ENCODE peak calls at places on chromosome 1, in four cellular contexts. B is transverse colon, L is K562, J is stomach. N is an unnamed sample.
A peak's percentile ranks its signal among the peaks of the same experiment; 100 is the strongest.

GRCh38 chr1:246219508-246220030 is 287.5 kb downstream of the SMYD3 start:
- DNase-seq in B (no peak), L (no peak), J (no peak), N (no peak)

GRCh38 chr1:169043823-169044222 is 62.7 kb upstream of the ATP1B1 start:
- DNase-seq in B (no peak), L (no peak), J (no peak), N (no peak)

GRCh38 chr1:242427519-242427918 is 97.0 kb downstream of the PLD5 start:
- DNase-seq in B (no peak), L (no peak), J (no peak), N (no peak)

GRCh38 chr1:181036107-181036843 is 2.5 kb downstream of the MR1 start:
- DNase-seq in B (no peak), L (no peak), J (no peak), N (no peak)

GRCh38 chr1:1253972-1254666 is 7.6 kb upstream of the C1QTNF12 start:
- DNase-seq in B (no peak), L (no peak), J (no peak), N (no peak)

GRCh38 chr1:118201524-118201923 is 16.5 kb upstream of the SPAG17 start:
- DNase-seq in B (no peak), L (no peak), J (no peak), N (no peak)

GRCh38 chr1:31576201-31576669 is at the start of gene TINAGL1:
- DNase-seq in B (peak; percentile 94), L (peak; percentile 82), J (peak; percentile 91), N (no peak)

GRCh38 chr1:104132386-104132973 is 382.8 kb downstream of the AMY1C start:
- DNase-seq in B (no peak), L (no peak), J (no peak), N (no peak)

GRCh38 chr1:39387452-39387851 is 104.0 kb upstream of the BMP8A start:
- DNase-seq in B (no peak), L (peak; percentile 51), J (no peak), N (no peak)

GRCh38 chr1:234533975-234534876 is 55.2 kb upstream of the TARBP1 start:
- DNase-seq in B (peak; percentile 80), L (no peak), J (peak; percentile 85), N (peak; percentile 98)

GRCh38 chr1:234535208-234535607 is 56.2 kb upstream of the TARBP1 start:
- DNase-seq in B (no peak), L (no peak), J (no peak), N (no peak)

GRCh38 chr1:234532511-234532922 is 53.5 kb upstream of the TARBP1 start:
- DNase-seq in B (peak; percentile 46), L (no peak), J (peak; percentile 63), N (no peak)

GRCh38 chr1:234531181-234532132 is 52.5 kb upstream of the TARBP1 start:
- DNase-seq in B (peak; percentile 44), L (no peak), J (peak; percentile 62), N (peak; percentile 89)

DNA sequence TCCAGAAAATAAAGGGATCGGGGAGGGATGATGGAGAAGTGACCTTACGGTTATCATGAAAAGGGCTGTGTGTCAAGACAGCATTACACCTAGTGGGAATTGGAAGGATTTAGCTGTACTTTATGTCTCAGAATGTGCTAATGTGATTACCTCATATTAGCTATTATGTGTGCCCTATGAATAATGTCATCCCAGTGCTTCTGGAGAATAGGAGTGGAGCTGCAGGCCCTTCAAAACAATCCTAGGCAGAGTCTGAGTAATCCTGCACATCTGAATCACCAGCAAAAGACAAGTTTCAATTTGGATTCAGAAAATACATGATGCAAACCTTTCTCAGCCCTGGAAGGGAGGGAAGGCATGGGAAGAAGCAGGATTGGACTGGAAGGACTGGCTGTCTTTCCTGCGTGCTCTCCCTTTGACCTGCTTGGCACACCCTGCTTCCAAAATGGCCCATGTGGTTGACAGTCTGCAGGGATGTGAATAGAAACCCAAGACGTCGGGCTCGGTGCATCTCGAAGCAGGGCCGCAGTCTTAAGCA is 54.1 kb upstream of the TARBP1 start:
- DNase-seq in B (peak; percentile 47), L (no peak), J (no peak), N (peak; percentile 84)
- TF ChIP-seq EP300 in B (no peak), L (no peak), J (no peak), N (no peak)

GRCh38 chr1:99546432-99547416 is 99.2 kb upstream of the PALMD start:
- DNase-seq in B (no peak), L (no peak), J (no peak), N (no peak)
- TF ChIP-seq CTCF in B (no peak), L (no peak), J (no peak), N (no peak)

GRCh38 chr1:97412155-97412554 is 508.7 kb downstream of the DPYD start:
- DNase-seq in B (no peak), L (no peak), J (no peak), N (no peak)
- TF ChIP-seq EP300 in B (no peak), L (no peak), J (no peak), N (no peak)

GRCh38 chr1:3405974-3406867 is 48.2 kb upstream of the ARHGEF16 start:
- DNase-seq in B (no peak), L (no peak), J (no peak), N (no peak)

GRCh38 chr1:3404301-3404700 is 50.2 kb upstream of the ARHGEF16 start:
- DNase-seq in B (no peak), L (no peak), J (no peak), N (no peak)

GRCh38 chr1:3403388-3404179 is 50.9 kb upstream of the ARHGEF16 start:
- DNase-seq in B (no peak), L (no peak), J (no peak), N (no peak)

GRCh38 chr1:3405491-3405890 is 49.0 kb upstream of the ARHGEF16 start:
- DNase-seq in B (no peak), L (no peak), J (no peak), N (no peak)

DNA sequence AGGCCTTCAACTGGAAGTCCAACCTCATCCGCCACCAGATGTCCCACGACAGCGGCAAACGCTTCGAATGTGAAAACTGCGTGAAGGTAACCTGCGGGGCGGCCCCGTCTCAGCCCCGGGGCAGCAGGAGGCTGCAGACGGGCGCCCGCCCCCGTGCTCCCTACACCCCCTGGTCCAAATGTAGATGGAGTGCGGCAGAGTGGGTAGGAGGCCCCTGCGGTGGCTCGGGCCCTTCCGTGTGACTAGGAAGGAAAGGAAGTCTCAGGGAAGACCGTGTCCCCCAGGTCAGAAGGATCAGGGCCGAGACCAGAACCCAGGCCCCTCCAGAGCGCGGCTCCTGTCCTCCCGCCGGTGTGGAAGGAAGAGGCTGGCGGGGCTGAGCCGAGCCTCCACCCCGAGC is 49.7 kb upstream of the ARHGEF16 start:
- DNase-seq in B (no peak), L (no peak), J (no peak), N (no peak)
- TF ChIP-seq CTCF in B (no peak), L (no peak), J (no peak), N (no peak)